ENCODE peak calls at places on chromosomes 7 and 10, in six cellular contexts. U is body of pancreas, N is HCT116, K is BJ, O is psoas muscle, G is IMR-90. R is an unnamed sample. For H3K36me3, the result is how much of the 10 kb centered on the place peaks cover.

GRCh38 chr7:44698046-44698580 is 50.5 kb upstream of the ZMIZ2 start:
- DNase-seq in U (no peak), N (no peak), K (no peak), O (no peak), G (no peak), R (no peak)

GRCh38 chr7:55214707-55215106 is 150.4 kb upstream of the LANCL2 start:
- DNase-seq in U (no peak), N (no peak), K (no peak), O (no peak), G (peak), R (peak)

GRCh38 chr10:24908793-24909423 is 43.5 kb downstream of the PRTFDC1 start:
- DNase-seq in U (no peak), N (peak), K (no peak), O (no peak), G (peak), R (peak)

GRCh38 chr7:73304071-73304470 is 4.6 kb downstream of the NSUN5 start:
- DNase-seq in U (no peak), N (no peak), K (no peak), O (no peak), G (no peak), R (no peak)

GRCh38 chr7:80934286-80934685 is 15.4 kb upstream of the SEMA3C start:
- DNase-seq in U (no peak), N (no peak), K (no peak), O (no peak), G (peak), R (no peak)

GRCh38 chr10:132836832-132837540 is 51.0 kb upstream of the NKX6-2 start:
- DNase-seq in U (peak), N (no peak), K (no peak), O (peak), G (peak), R (peak)

GRCh38 chr10:34121974-34122282 is 693.2 kb downstream of the PARD3 start:
- DNase-seq in U (no peak), N (no peak), K (no peak), O (no peak), G (peak), R (no peak)

GRCh38 chr7:44994877-44995554 is 5.0 kb upstream of the CCM2 start:
- DNase-seq in U (no peak), N (no peak), K (no peak), O (no peak), G (no peak), R (no peak)

GRCh38 chr7:12391922-12392615 is 11.6 kb downstream of the VWDE start:
- DNase-seq in U (no peak), N (no peak), K (no peak), O (no peak), G (no peak), R (no peak)

GRCh38 chr10:54203426-54203825 is 597.6 kb downstream of the PCDH15 start:
- DNase-seq in U (no peak), N (no peak), K (no peak), O (no peak), G (no peak), R (no peak)

GRCh38 chr10:65556006-65556405 is 1369.8 kb upstream of the LRRTM3 start:
- DNase-seq in U (no peak), N (no peak), K (no peak), O (no peak), G (no peak), R (no peak)

GRCh38 chr7:100465299-100465698 is 1.2 kb upstream of the SPACDR start:
- DNase-seq in U (no peak), N (no peak), K (no peak), O (no peak), G (peak), R (no peak)

GRCh38 chr10:33421789-33422188 is 87.3 kb upstream of the NRP1 start:
- DNase-seq in U (peak), N (no peak), K (peak), O (no peak), G (peak), R (no peak)

GRCh38 chr10:108812296-108812695 is 1111.0 kb downstream of the XPNPEP1 start:
- DNase-seq in U (no peak), N (no peak), K (no peak), O (no peak), G (no peak), R (no peak)

GRCh38 chr10:17109475-17110207 is 20.0 kb downstream of the CUBN start:
- DNase-seq in U (no peak), N (peak), K (no peak), O (no peak), G (peak), R (peak)

GRCh38 chr7:55071411-55072188 is 52.8 kb downstream of the EGFR start:
- DNase-seq in U (no peak), N (no peak), K (no peak), O (no peak), G (no peak), R (no peak)

GRCh38 chr10:6053303-6053702 is 8.9 kb downstream of the IL2RA start:
- DNase-seq in U (no peak), N (no peak), K (no peak), O (no peak), G (no peak), R (no peak)

GRCh38 chr10:106255111-106255510 is 909.4 kb downstream of the SORCS1 start:
- DNase-seq in U (no peak), N (no peak), K (no peak), O (no peak), G (no peak), R (no peak)

GRCh38 chr7:3537210-3537875 is 236.3 kb downstream of the SDK1 start:
- DNase-seq in U (no peak), N (no peak), K (no peak), O (no peak), G (peak), R (no peak)

GRCh38 chr10:14588084-14588937 is 186.4 kb downstream of the FAM107B start:
- DNase-seq in U (no peak), N (no peak), K (peak), O (no peak), G (peak), R (no peak)

GRCh38 chr10:131710142-131710861 is 190.5 kb upstream of the PPP2R2D start:
- DNase-seq in U (no peak), N (no peak), K (no peak), O (no peak), G (no peak), R (no peak)

GRCh38 chr10:97948822-97949221 is 81.6 kb downstream of the CRTAC1 start:
- DNase-seq in U (no peak), N (no peak), K (no peak), O (no peak), G (no peak), R (no peak)

GRCh38 chr7:82036146-82036886 is 266.5 kb upstream of the HGF start:
- DNase-seq in U (no peak), N (no peak), K (peak), O (no peak), G (peak), R (no peak)

GRCh38 chr10:129360046-129360445 is 107.0 kb upstream of the MGMT start:
- DNase-seq in U (no peak), N (no peak), K (no peak), O (no peak), G (no peak), R (no peak)

GRCh38 chr7:5559586-5559985 is 136.0 kb upstream of the TNRC18 start:
- DNase-seq in U (no peak), N (no peak), K (no peak), O (no peak), G (no peak), R (no peak)

GRCh38 chr7:12133865-12134264 is 77.2 kb upstream of the TMEM106B start:
- DNase-seq in U (peak), N (no peak), K (no peak), O (no peak), G (no peak), R (no peak)

GRCh38 chr10:45422207-45422606 is 48.2 kb downstream of the ALOX5 start:
- DNase-seq in U (no peak), N (no peak), K (no peak), O (no peak), G (no peak), R (no peak)

GRCh38 chr7:142581341-142581740 is 167.9 kb upstream of the PRSS1 start:
- DNase-seq in U (no peak), N (no peak), K (no peak), O (no peak), G (no peak), R (no peak)

GRCh38 chr10:132946311-132946710 is 3.9 kb upstream of the CFAP46 start:
- DNase-seq in U (no peak), N (no peak), K (no peak), O (no peak), G (no peak), R (no peak)

GRCh38 chr7:98360221-98361124 is 40.4 kb downstream of the BAIAP2L1 start:
- DNase-seq in U (no peak), N (no peak), K (no peak), O (no peak), G (no peak), R (peak)

DNA sequence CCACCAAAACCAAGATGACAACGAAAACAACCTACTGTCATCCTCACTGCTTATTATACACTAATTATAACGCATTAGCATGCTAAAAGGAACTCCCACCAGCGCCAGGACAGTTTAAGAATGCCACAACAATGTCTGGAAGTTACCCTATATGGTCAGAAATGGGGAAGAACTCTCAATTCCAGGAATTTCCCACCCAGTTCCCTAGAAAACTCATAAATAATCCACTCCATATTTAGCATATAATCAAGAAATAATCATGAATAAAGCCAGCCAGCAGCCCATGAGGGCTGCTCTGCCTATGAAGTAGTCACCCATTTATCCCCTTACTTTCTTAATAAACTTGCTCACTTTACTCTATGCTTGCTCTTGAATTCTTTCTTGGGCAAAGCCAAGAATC is 20.7 kb downstream of the MICU1 start:
- DNase-seq in U (no peak), N (no peak), K (no peak), O (no peak), G (no peak), R (no peak)
- TF ChIP-seq CTCF in U (no peak), N (no peak), K (no peak), O (no peak), G (no peak), R (no peak)

GRCh38 chr10:128047991-128048826 is 78.0 kb downstream of the MKI67 start:
- DNase-seq in U (no peak), N (no peak), K (no peak), O (no peak), G (peak), R (no peak)
- H3K4me3 ChIP-seq in U (no peak), N (peak), K (no peak), O (peak), G (no peak), R (no peak)

GRCh38 chr10:74103560-74104248 is 46.9 kb downstream of the AP3M1 start:
- DNase-seq in U (no peak), N (peak), K (no peak), O (no peak), G (peak), R (no peak)
- H3K36me3 ChIP-seq in U (under half), N (under half), K (under half), O (half or more), G (half or more), R (half or more)

GRCh38 chr10:11521860-11522259 is 89.6 kb downstream of the USP6NL start:
- DNase-seq in U (no peak), N (no peak), K (no peak), O (no peak), G (peak), R (peak)

GRCh38 chr10:11522821-11523245 is 88.6 kb downstream of the USP6NL start:
- DNase-seq in U (no peak), N (no peak), K (no peak), O (no peak), G (no peak), R (no peak)

GRCh38 chr10:11517150-11517549 is 94.3 kb downstream of the USP6NL start:
- DNase-seq in U (no peak), N (no peak), K (no peak), O (no peak), G (no peak), R (no peak)

GRCh38 chr10:11516419-11516721 is 95.1 kb downstream of the USP6NL start:
- DNase-seq in U (no peak), N (no peak), K (no peak), O (no peak), G (no peak), R (no peak)

GRCh38 chr10:11520892-11521291 is 90.6 kb downstream of the USP6NL start:
- DNase-seq in U (no peak), N (no peak), K (no peak), O (no peak), G (no peak), R (no peak)
- TF ChIP-seq CTCF in U (no peak), N (no peak), K (no peak), O (no peak), G (no peak), R (no peak)

GRCh38 chr7:70765651-70766050 is 366.3 kb upstream of the GALNT17 start:
- DNase-seq in U (no peak), N (no peak), K (no peak), O (no peak), G (no peak), R (no peak)

GRCh38 chr7:70762697-70763096 is 369.2 kb upstream of the GALNT17 start:
- DNase-seq in U (no peak), N (no peak), K (no peak), O (no peak), G (no peak), R (peak)

GRCh38 chr7:70766109-70766508 is 365.8 kb upstream of the GALNT17 start:
- DNase-seq in U (no peak), N (no peak), K (no peak), O (no peak), G (no peak), R (no peak)

GRCh38 chr7:70764701-70765208 is 367.2 kb upstream of the GALNT17 start:
- DNase-seq in U (no peak), N (no peak), K (no peak), O (no peak), G (no peak), R (no peak)

GRCh38 chr7:70764004-70764691 is 367.8 kb upstream of the GALNT17 start:
- DNase-seq in U (no peak), N (no peak), K (no peak), O (no peak), G (no peak), R (no peak)
- H3K4me3 ChIP-seq in U (no peak), N (no peak), K (no peak), O (no peak), G (no peak), R (no peak)

DNA sequence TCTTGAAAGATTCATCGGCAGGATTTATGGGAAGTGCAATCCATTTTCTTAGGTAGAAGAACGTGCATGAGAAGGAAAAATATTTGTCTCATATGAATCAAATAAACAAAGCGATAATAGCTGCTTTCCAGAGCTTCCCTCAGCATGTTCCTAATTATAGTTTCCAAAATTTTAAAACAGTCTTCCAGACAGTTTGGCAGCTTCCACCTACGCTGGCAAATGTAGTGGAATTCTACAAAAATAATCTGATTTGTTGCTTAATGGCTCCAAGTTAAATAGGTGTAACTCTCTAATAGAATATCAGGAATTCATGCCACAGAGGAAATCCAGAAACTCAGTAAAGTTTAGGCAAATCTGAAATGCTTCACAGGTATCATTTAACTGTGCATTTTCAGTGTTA is 23.3 kb upstream of the AGBL3 start:
- DNase-seq in U (no peak), N (no peak), K (no peak), O (no peak), G (no peak), R (no peak)
- H3K36me3 ChIP-seq in U (under half), N (under half), K (under half), O (half or more), G (half or more), R (half or more)

GRCh38 chr7:94908204-94909022 is 1.0 kb downstream of the PPP1R9A start:
- DNase-seq in U (peak), N (peak), K (no peak), O (peak), G (no peak), R (peak)

GRCh38 chr7:94906035-94906796 is 1.2 kb upstream of the PPP1R9A start:
- DNase-seq in U (no peak), N (no peak), K (no peak), O (no peak), G (no peak), R (no peak)

GRCh38 chr7:94907026-94907419 is 371 bp upstream of the PPP1R9A start:
- DNase-seq in U (no peak), N (peak), K (no peak), O (no peak), G (no peak), R (no peak)

GRCh38 chr7:94909023-94909466 is 1.7 kb downstream of the PPP1R9A start:
- DNase-seq in U (no peak), N (no peak), K (no peak), O (no peak), G (no peak), R (no peak)

GRCh38 chr7:94907420-94908203 is at the start of gene PPP1R9A:
- DNase-seq in U (peak), N (peak), K (no peak), O (peak), G (no peak), R (peak)
- TF ChIP-seq CTCF in U (peak), N (no peak), K (peak), O (peak), G (peak), R (peak)

GRCh38 chr7:70695804-70696104 is 436.2 kb upstream of the GALNT17 start:
- DNase-seq in U (no peak), N (no peak), K (no peak), O (no peak), G (no peak), R (no peak)

GRCh38 chr7:70693300-70693689 is 438.6 kb upstream of the GALNT17 start:
- DNase-seq in U (no peak), N (no peak), K (no peak), O (no peak), G (no peak), R (no peak)

GRCh38 chr7:70694909-70695803 is 436.8 kb upstream of the GALNT17 start:
- DNase-seq in U (no peak), N (no peak), K (no peak), O (peak), G (peak), R (no peak)

GRCh38 chr7:70694357-70694908 is 437.5 kb upstream of the GALNT17 start:
- DNase-seq in U (peak), N (no peak), K (no peak), O (peak), G (peak), R (peak)

GRCh38 chr7:70693690-70694356 is 438.1 kb upstream of the GALNT17 start:
- DNase-seq in U (peak), N (no peak), K (no peak), O (peak), G (peak), R (peak)
- H3K4me3 ChIP-seq in U (peak), N (no peak), K (peak), O (peak), G (peak), R (no peak)

GRCh38 chr10:11179231-11180105 is 161.8 kb downstream of the CELF2 start:
- DNase-seq in U (no peak), N (no peak), K (no peak), O (no peak), G (no peak), R (no peak)
- H3K36me3 ChIP-seq in U (under half), N (under half), K (under half), O (under half), G (under half), R (under half)

GRCh38 chr7:74625446-74625845 is 32.1 kb upstream of the GTF2I start:
- DNase-seq in U (no peak), N (no peak), K (peak), O (no peak), G (peak), R (peak)
- TF ChIP-seq CTCF in U (peak), N (peak), K (peak), O (no peak), G (peak), R (no peak)